ENCODE peak calls at places on chromosomes 7 and 10, in seven cellular contexts. One of them, this sample, is unnamed.
A peak's percentile ranks its signal among the peaks of the same experiment; 100 is the strongest.

GRCh38 chr7:86470763-86471162 is 172.9 kb upstream of the GRM3 start:
- DNase-seq in H1: no peak
- DNase-seq in GM12878: no peak
- DNase-seq in SK-N-SH: no peak
- DNase-seq in HepG2: no peak
- DNase-seq in K562: no peak
- DNase-seq in HCT116: no peak
- DNase-seq in this sample: peak; percentile 27

GRCh38 chr10:29048506-29048905 is 240.4 kb upstream of the LYZL1 start:
- DNase-seq in HCT116: no peak
- DNase-seq in SK-N-SH: no peak
- DNase-seq in GM12878: no peak
- DNase-seq in H1: no peak
- DNase-seq in HepG2: no peak
- DNase-seq in K562: no peak
- DNase-seq in this sample: no peak

GRCh38 chr7:41977165-41977651 is 259.8 kb downstream of the GLI3 start:
- DNase-seq in HepG2: peak; percentile 21
- DNase-seq in GM12878: no peak
- DNase-seq in H1: no peak
- DNase-seq in HCT116: peak; percentile 12
- DNase-seq in K562: peak; percentile 37
- DNase-seq in SK-N-SH: peak; percentile 43
- DNase-seq in this sample: peak; percentile 55

GRCh38 chr10:84401838-84402611 is 73.6 kb downstream of the CCSER2 start:
- DNase-seq in HepG2: no peak
- DNase-seq in SK-N-SH: no peak
- DNase-seq in K562: no peak
- DNase-seq in HCT116: no peak
- DNase-seq in H1: no peak
- DNase-seq in GM12878: no peak
- DNase-seq in this sample: no peak

GRCh38 chr10:119364941-119365340 is 157.6 kb downstream of the GRK5 start:
- DNase-seq in GM12878: no peak
- DNase-seq in SK-N-SH: peak; percentile 53
- DNase-seq in H1: no peak
- DNase-seq in HCT116: no peak
- DNase-seq in HepG2: no peak
- DNase-seq in K562: no peak
- DNase-seq in this sample: no peak

GRCh38 chr10:4459531-4459930 is 366.5 kb upstream of the AKR1E2 start:
- DNase-seq in K562: no peak
- DNase-seq in HepG2: peak; percentile 95
- DNase-seq in GM12878: no peak
- DNase-seq in HCT116: no peak
- DNase-seq in H1: no peak
- DNase-seq in SK-N-SH: no peak
- DNase-seq in this sample: no peak

GRCh38 chr10:132836832-132837540 is 51.0 kb upstream of the NKX6-2 start:
- DNase-seq in HCT116: no peak
- DNase-seq in K562: peak; percentile 43
- DNase-seq in H1: peak; percentile 17
- DNase-seq in SK-N-SH: peak; percentile 94
- DNase-seq in GM12878: no peak
- DNase-seq in HepG2: peak; percentile 30
- DNase-seq in this sample: peak; percentile 60

GRCh38 chr10:78307576-78307975 is 273.9 kb downstream of the RPS24 start:
- DNase-seq in H1: no peak
- DNase-seq in HCT116: no peak
- DNase-seq in HepG2: no peak
- DNase-seq in GM12878: no peak
- DNase-seq in K562: no peak
- DNase-seq in SK-N-SH: no peak
- DNase-seq in this sample: no peak

GRCh38 chr7:77696643-77697534 is 630 bp downstream of the RSBN1L start:
- DNase-seq in HCT116: no peak
- DNase-seq in HepG2: peak; percentile 59
- DNase-seq in GM12878: no peak
- DNase-seq in H1: no peak
- DNase-seq in K562: peak; percentile 77
- DNase-seq in SK-N-SH: peak; percentile 89
- DNase-seq in this sample: peak; percentile 66

GRCh38 chr7:121219031-121219430 is 109.8 kb upstream of the WNT16 start:
- DNase-seq in H1: no peak
- DNase-seq in SK-N-SH: no peak
- DNase-seq in GM12878: no peak
- DNase-seq in K562: no peak
- DNase-seq in HCT116: no peak
- DNase-seq in HepG2: no peak
- DNase-seq in this sample: no peak

DNA sequence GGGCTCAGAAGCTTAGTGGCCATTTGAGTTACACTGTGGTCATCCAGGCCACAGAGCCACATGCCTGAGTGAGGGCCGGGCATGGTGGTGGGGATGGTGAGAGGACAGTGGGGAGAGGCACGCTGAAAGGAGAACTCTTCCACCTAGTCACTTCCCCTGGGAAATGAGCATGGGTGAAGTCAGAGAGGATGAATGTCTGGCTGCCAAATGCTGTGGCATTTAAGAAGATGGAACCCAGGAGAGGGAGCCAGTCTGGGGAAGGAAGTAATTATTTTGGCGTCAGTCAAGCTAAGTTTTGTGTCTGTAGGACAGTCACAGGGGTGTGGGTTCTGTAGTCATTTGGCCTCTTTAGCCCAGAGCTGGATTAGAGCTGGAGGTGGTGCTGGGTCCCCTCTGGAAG is 86.0 kb upstream of the PODXL start:
- DNase-seq in HepG2: no peak
- DNase-seq in GM12878: no peak
- DNase-seq in SK-N-SH: no peak
- DNase-seq in H1: no peak
- DNase-seq in HCT116: no peak
- DNase-seq in K562: no peak
- DNase-seq in this sample: no peak
- TF ChIP-seq JUND in HepG2: no peak
- TF ChIP-seq JUND in GM12878: no peak
- TF ChIP-seq JUND in SK-N-SH: no peak
- TF ChIP-seq JUND in H1: no peak
- TF ChIP-seq JUND in HCT116: no peak
- TF ChIP-seq JUND in K562: no peak
- TF ChIP-seq JUND in this sample: no peak

DNA sequence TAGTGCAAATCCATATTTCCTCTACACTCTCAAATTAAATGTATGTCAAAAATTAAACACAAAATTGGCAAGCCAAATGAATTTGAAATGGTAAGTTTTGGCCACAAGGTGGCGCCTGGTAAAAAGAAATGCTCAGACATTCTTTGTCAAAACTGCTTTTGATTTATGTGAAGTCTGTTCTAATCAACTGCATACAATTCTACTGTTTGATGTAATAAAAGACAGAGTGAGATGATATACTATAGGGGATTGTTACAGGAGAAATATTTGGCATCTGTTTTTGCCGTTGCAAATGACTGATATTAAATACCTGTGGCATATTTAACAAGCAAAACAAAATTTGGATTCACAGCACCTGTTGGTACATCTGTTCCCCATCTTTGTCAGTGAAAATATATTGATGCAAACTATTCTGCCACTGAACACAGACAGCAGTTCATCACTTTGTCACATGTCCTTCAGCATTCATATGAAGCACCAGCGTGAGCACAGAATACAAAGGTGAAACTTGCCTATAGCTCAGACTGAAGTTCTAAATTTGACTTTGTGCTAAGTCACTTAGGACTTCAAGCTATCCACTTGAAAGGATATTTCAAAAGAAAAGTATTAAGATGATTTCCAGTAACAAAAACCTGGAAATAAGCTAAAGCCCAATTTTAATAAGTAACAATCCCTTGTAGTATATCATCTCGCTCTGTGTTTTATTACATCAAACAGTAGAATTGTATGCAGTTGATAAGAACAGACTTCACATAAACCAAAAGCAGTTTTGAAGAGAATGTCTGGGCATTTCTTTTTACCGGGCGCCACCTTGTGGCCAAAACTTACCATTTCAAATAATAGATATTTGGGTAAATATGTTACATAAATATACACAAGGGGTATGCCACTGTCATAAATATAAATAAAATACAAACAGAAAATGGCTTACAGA is 10.2 kb upstream of the CH25H start:
- DNase-seq in K562: peak; percentile 56
- DNase-seq in SK-N-SH: peak; percentile 30
- DNase-seq in HCT116: peak; percentile 38
- DNase-seq in H1: no peak
- DNase-seq in HepG2: peak; percentile 43
- DNase-seq in GM12878: peak; percentile 12
- DNase-seq in this sample: no peak
- TF ChIP-seq JUND in K562: no peak
- TF ChIP-seq JUND in SK-N-SH: no peak
- TF ChIP-seq JUND in HCT116: no peak
- TF ChIP-seq JUND in H1: no peak
- TF ChIP-seq JUND in HepG2: no peak
- TF ChIP-seq JUND in GM12878: no peak
- TF ChIP-seq JUND in this sample: no peak

DNA sequence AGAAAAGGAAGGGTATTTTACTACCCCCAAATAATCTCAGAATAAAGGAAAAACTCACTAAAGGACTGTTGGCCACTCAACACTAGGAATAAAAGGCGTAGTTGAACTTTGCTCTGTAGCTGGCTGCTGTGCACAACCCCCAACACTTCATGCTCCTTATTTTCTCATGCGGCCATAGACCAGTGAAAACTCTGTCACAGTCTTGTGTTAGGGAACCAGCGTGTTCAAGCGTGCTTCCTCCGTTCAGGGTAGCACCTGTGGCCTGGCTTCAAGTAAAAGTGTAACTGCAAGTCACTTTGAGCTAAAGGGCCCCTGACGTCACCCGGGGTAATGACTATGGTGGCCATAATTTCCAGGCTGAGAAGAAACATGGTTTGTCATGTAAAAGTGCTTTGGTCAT is 27.0 kb downstream of the BLNK start:
- DNase-seq in K562: no peak
- DNase-seq in SK-N-SH: no peak
- DNase-seq in H1: no peak
- DNase-seq in GM12878: peak; percentile 89
- DNase-seq in HCT116: no peak
- DNase-seq in HepG2: no peak
- DNase-seq in this sample: no peak
- TF ChIP-seq JUND in K562: no peak
- TF ChIP-seq JUND in SK-N-SH: no peak
- TF ChIP-seq JUND in H1: no peak
- TF ChIP-seq JUND in GM12878: no peak
- TF ChIP-seq JUND in HCT116: no peak
- TF ChIP-seq JUND in HepG2: no peak
- TF ChIP-seq JUND in this sample: no peak

DNA sequence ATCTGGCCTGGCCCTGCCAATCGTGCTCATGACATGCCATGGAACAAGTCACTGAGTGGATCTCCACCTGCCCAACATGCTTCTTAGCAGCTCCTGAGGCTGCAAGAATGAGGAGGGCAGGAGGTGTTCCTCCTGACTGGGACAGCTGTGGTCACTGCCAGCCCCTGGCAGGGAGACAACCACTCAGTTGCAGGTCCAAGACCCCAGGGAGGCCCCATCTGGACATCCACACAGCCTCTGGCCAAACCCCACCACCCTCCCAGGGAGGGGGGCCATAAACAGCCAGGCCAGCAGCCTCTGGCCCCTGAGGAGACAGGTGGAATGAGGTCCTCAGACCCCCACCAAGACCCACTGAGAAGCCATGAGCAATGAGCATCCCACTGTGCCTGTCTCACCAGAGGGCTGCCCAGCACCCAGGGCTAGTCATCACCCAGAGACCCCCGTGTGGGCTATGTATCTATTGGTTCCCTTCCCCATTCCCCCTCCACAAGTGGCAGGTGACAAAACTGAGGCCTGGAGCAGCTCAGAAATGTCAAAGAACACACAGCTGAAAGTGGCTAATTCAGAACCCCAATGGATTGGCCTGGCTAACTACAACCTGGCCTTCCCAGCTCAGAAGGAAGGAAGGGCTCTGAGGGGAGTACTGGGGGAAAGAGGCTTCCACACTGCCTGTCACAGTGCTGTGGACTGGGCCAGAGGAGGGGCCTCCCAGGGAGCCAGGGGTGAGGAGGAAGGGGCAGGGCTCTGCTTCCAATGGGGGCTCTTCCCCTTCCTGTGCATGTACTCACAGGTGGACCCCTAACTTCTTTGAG is 3.0 kb downstream of the GPRIN2 start:
- DNase-seq in HepG2: no peak
- DNase-seq in K562: no peak
- DNase-seq in H1: no peak
- DNase-seq in GM12878: no peak
- DNase-seq in HCT116: no peak
- DNase-seq in SK-N-SH: no peak
- DNase-seq in this sample: no peak
- TF ChIP-seq JUND in HepG2: no peak
- TF ChIP-seq JUND in K562: no peak
- TF ChIP-seq JUND in H1: no peak
- TF ChIP-seq JUND in GM12878: no peak
- TF ChIP-seq JUND in HCT116: no peak
- TF ChIP-seq JUND in SK-N-SH: no peak
- TF ChIP-seq JUND in this sample: no peak

GRCh38 chr7:137742051-137742450 is 104.7 kb downstream of the DGKI start:
- DNase-seq in SK-N-SH: no peak
- DNase-seq in HepG2: no peak
- DNase-seq in H1: no peak
- DNase-seq in K562: no peak
- DNase-seq in GM12878: no peak
- DNase-seq in HCT116: no peak
- DNase-seq in this sample: no peak
- TF ChIP-seq JUND in SK-N-SH: no peak
- TF ChIP-seq JUND in HepG2: no peak
- TF ChIP-seq JUND in H1: no peak
- TF ChIP-seq JUND in K562: no peak
- TF ChIP-seq JUND in GM12878: no peak
- TF ChIP-seq JUND in HCT116: no peak
- TF ChIP-seq JUND in this sample: no peak

GRCh38 chr10:69061305-69062161 is 26.4 kb upstream of the SRGN start:
- DNase-seq in HCT116: no peak
- DNase-seq in SK-N-SH: peak; percentile 21
- DNase-seq in GM12878: no peak
- DNase-seq in HepG2: peak; percentile 47
- DNase-seq in H1: no peak
- DNase-seq in K562: peak; percentile 69
- DNase-seq in this sample: peak; percentile 86
- TF ChIP-seq JUND in HCT116: peak; percentile 39
- TF ChIP-seq JUND in SK-N-SH: peak; percentile 9
- TF ChIP-seq JUND in GM12878: no peak
- TF ChIP-seq JUND in HepG2: no peak
- TF ChIP-seq JUND in H1: no peak
- TF ChIP-seq JUND in K562: peak; percentile 27
- TF ChIP-seq JUND in this sample: no peak